ENCODE peak calls at places on chromosomes 16 and 17, in eight cellular contexts. Z, W, R, H, M, F, X and O are unnamed samples.

GRCh38 chr17:7883781-7884386 is 4.7 kb upstream of the CHD3 start:
- DNase-seq in Z (no peak), W (no peak), R (peak), H (peak), M (peak), F (no peak), X (peak), O (peak)

GRCh38 chr17:39230361-39230760 is 4.6 kb upstream of the STAC2 start:
- DNase-seq in Z (no peak), W (no peak), R (no peak), H (no peak), M (no peak), F (no peak), X (no peak), O (no peak)

GRCh38 chr16:28140788-28141618 is 70.8 kb downstream of the XPO6 start:
- DNase-seq in Z (no peak), W (no peak), R (peak), H (peak), M (peak), F (no peak), X (no peak), O (no peak)

GRCh38 chr17:43927101-43927935 is 15.0 kb downstream of the PPY start:
- DNase-seq in Z (no peak), W (no peak), R (no peak), H (no peak), M (no peak), F (no peak), X (no peak), O (no peak)

GRCh38 chr17:78397681-78398101 is 19.2 kb downstream of the PGS1 start:
- DNase-seq in Z (no peak), W (no peak), R (no peak), H (no peak), M (no peak), F (no peak), X (peak), O (no peak)

GRCh38 chr17:27269201-27269600 is 24.7 kb upstream of the WSB1 start:
- DNase-seq in Z (no peak), W (no peak), R (no peak), H (no peak), M (no peak), F (no peak), X (no peak), O (no peak)

GRCh38 chr16:51151951-51152663 is 1.0 kb upstream of the SALL1 start:
- DNase-seq in Z (peak), W (peak), R (no peak), H (no peak), M (no peak), F (peak), X (peak), O (no peak)

GRCh38 chr17:79581306-79581932 is 29.4 kb downstream of the RBFOX3 start:
- DNase-seq in Z (no peak), W (no peak), R (no peak), H (no peak), M (no peak), F (no peak), X (no peak), O (no peak)

GRCh38 chr16:88264641-88265285 is 118.0 kb upstream of the ZNF469 start:
- DNase-seq in Z (peak), W (no peak), R (peak), H (no peak), M (peak), F (peak), X (peak), O (peak)

GRCh38 chr17:2002767-2003329 is 22.3 kb downstream of the RTN4RL1 start:
- DNase-seq in Z (no peak), W (no peak), R (no peak), H (no peak), M (no peak), F (no peak), X (no peak), O (no peak)

GRCh38 chr17:30920282-30920681 is 1.5 kb upstream of the ADAP2 start:
- DNase-seq in Z (no peak), W (no peak), R (no peak), H (no peak), M (no peak), F (no peak), X (peak), O (no peak)

GRCh38 chr17:79951361-79952264 is 84.1 kb downstream of the TBC1D16 start:
- DNase-seq in Z (no peak), W (peak), R (peak), H (no peak), M (no peak), F (no peak), X (peak), O (no peak)

GRCh38 chr17:27871407-27871806 is 21.8 kb downstream of the LYRM9 start:
- DNase-seq in Z (no peak), W (no peak), R (no peak), H (no peak), M (no peak), F (no peak), X (no peak), O (no peak)

GRCh38 chr17:36534117-36534880 is at the start of gene MYO19:
- DNase-seq in Z (peak), W (no peak), R (peak), H (peak), M (peak), F (peak), X (peak), O (peak)

GRCh38 chr17:64390066-64390465 is 594 bp downstream of the PECAM1 start:
- DNase-seq in Z (no peak), W (no peak), R (no peak), H (no peak), M (no peak), F (no peak), X (no peak), O (no peak)

GRCh38 chr16:69088684-69089083 is 16.8 kb upstream of the HAS3 start:
- DNase-seq in Z (no peak), W (no peak), R (no peak), H (no peak), M (no peak), F (no peak), X (no peak), O (no peak)

GRCh38 chr16:77131398-77131797 is 59.6 kb upstream of the MON1B start:
- DNase-seq in Z (no peak), W (no peak), R (no peak), H (no peak), M (no peak), F (no peak), X (no peak), O (no peak)

GRCh38 chr17:45639297-45639849 is 144.7 kb upstream of the CRHR1 start:
- DNase-seq in Z (no peak), W (no peak), R (no peak), H (no peak), M (no peak), F (no peak), X (no peak), O (no peak)

GRCh38 chr16:85379041-85380001 is 233.8 kb upstream of the GSE1 start:
- DNase-seq in Z (no peak), W (no peak), R (no peak), H (no peak), M (no peak), F (no peak), X (no peak), O (no peak)

GRCh38 chr16:57358527-57359095 is at the start of gene CCL22:
- DNase-seq in Z (no peak), W (no peak), R (peak), H (no peak), M (no peak), F (no peak), X (no peak), O (no peak)

GRCh38 chr17:78780852-78781338 is 1.2 kb downstream of the CYTH1 start:
- DNase-seq in Z (no peak), W (no peak), R (no peak), H (peak), M (peak), F (no peak), X (no peak), O (no peak)

GRCh38 chr17:47295037-47295873 is 28.5 kb upstream of the EFCAB13 start:
- DNase-seq in Z (no peak), W (no peak), R (no peak), H (no peak), M (no peak), F (no peak), X (no peak), O (no peak)

GRCh38 chr16:2507679-2508064 is 6.1 kb upstream of the ATP6V0C start:
- DNase-seq in Z (no peak), W (no peak), R (no peak), H (no peak), M (no peak), F (no peak), X (no peak), O (no peak)

GRCh38 chr16:89583197-89583894 is 7.8 kb downstream of the CPNE7 start:
- DNase-seq in Z (no peak), W (no peak), R (no peak), H (no peak), M (no peak), F (no peak), X (no peak), O (no peak)

GRCh38 chr17:61645898-61646297 is 54.9 kb upstream of the NACA2 start:
- DNase-seq in Z (no peak), W (no peak), R (no peak), H (no peak), M (no peak), F (no peak), X (no peak), O (no peak)

GRCh38 chr16:3047387-3047720 is 993 bp downstream of the MMP25 start:
- DNase-seq in Z (no peak), W (no peak), R (no peak), H (peak), M (no peak), F (no peak), X (no peak), O (no peak)

GRCh38 chr16:9610727-9611126 is 519.3 kb downstream of the HAPSTR1 start:
- DNase-seq in Z (no peak), W (no peak), R (no peak), H (no peak), M (no peak), F (no peak), X (no peak), O (no peak)

GRCh38 chr16:49277386-49277742 is 4.3 kb downstream of the CBLN1 start:
- DNase-seq in Z (no peak), W (no peak), R (no peak), H (no peak), M (no peak), F (no peak), X (no peak), O (no peak)

GRCh38 chr17:81083125-81083765 is 48.3 kb downstream of the BAIAP2 start:
- DNase-seq in Z (no peak), W (no peak), R (no peak), H (no peak), M (no peak), F (no peak), X (peak), O (no peak)

GRCh38 chr16:1153480-1154160 is 714 bp downstream of the CACNA1H start:
- DNase-seq in Z (peak), W (no peak), R (no peak), H (no peak), M (no peak), F (no peak), X (no peak), O (no peak)

GRCh38 chr17:33039874-33040273 is 48.2 kb downstream of the SPACA3 start:
- DNase-seq in Z (no peak), W (peak), R (no peak), H (no peak), M (no peak), F (peak), X (no peak), O (no peak)

GRCh38 chr16:83933885-83934683 is 19.0 kb upstream of the OSGIN1 start:
- DNase-seq in Z (no peak), W (no peak), R (no peak), H (no peak), M (no peak), F (no peak), X (no peak), O (no peak)

GRCh38 chr17:62791235-62792121 is 16.6 kb downstream of the MARCHF10 start:
- DNase-seq in Z (no peak), W (peak), R (no peak), H (no peak), M (no peak), F (peak), X (peak), O (no peak)

GRCh38 chr17:60713619-60714018 is 36.0 kb downstream of the BCAS3 start:
- DNase-seq in Z (no peak), W (no peak), R (no peak), H (no peak), M (no peak), F (no peak), X (no peak), O (no peak)